ENCODE peak calls at places on chromosomes 7 and 10, in eight cellular contexts. C is anterior cingulate cortex; Z is NCI-H345; G is psoas muscle; K is T-helper 9 cell; Y is RKO; J is hippocampal formation; U is naive thymus-derived CD4-positive, alpha-beta T cell. W is an unnamed sample.

GRCh38 chr7:41188163-41189130 is 514.4 kb downstream of the INHBA start:
- DNase-seq in C (no peak), Z (no peak), G (no peak), K (no peak), Y (no peak), J (no peak), U (no peak), W (no peak)

GRCh38 chr10:71729023-71729649 is 9.6 kb upstream of the C10orf105 start:
- DNase-seq in C (no peak), Z (peak; percentile 2), G (no peak), K (no peak), Y (no peak), J (no peak), U (no peak), W (no peak)

GRCh38 chr7:156055206-156055822 is 243.1 kb upstream of the SHH start:
- DNase-seq in C (no peak), Z (no peak), G (no peak), K (no peak), Y (peak; percentile 14), J (no peak), U (no peak), W (no peak)

GRCh38 chr7:77316219-77316978 is 99.8 kb downstream of the GSAP start:
- DNase-seq in C (no peak), Z (no peak), G (no peak), K (no peak), Y (no peak), J (no peak), U (no peak), W (no peak)

GRCh38 chr7:3289996-3290395 is 11.1 kb upstream of the SDK1 start:
- DNase-seq in C (no peak), Z (no peak), G (no peak), K (no peak), Y (no peak), J (no peak), U (no peak), W (no peak)

GRCh38 chr7:83936056-83936703 is 258.4 kb downstream of the SEMA3A start:
- DNase-seq in C (peak; percentile 47), Z (peak; percentile 58), G (peak; percentile 14), K (no peak), Y (peak; percentile 80), J (peak; percentile 76), U (peak; percentile 13), W (no peak)

GRCh38 chr10:80163741-80164341 is 31.3 kb downstream of the PLAC9 start:
- DNase-seq in C (no peak), Z (peak; percentile 85), G (peak; percentile 62), K (no peak), Y (no peak), J (no peak), U (no peak), W (no peak)

GRCh38 chr7:149854611-149855367 is 16.6 kb downstream of the ZNF862 start:
- DNase-seq in C (peak; percentile 62), Z (peak; percentile 95), G (no peak), K (no peak), Y (no peak), J (no peak), U (no peak), W (peak; percentile 22)

GRCh38 chr7:122544463-122544862 is 154.5 kb downstream of the RNF133 start:
- DNase-seq in C (peak; percentile 66), Z (no peak), G (no peak), K (no peak), Y (no peak), J (peak; percentile 18), U (no peak), W (peak; percentile 15)

W was measured in nucleus accumbens.